ENCODE peak calls at places on chromosome 2, in eight cellular contexts. G is dorsolateral prefrontal cortex; H is heart right ventricle; W is activated CD8-positive, alpha-beta memory T cell treated with anti-CD3 and anti-CD28 coated beads for 24 hours; X is T-cell; Q is stimulated activated CD8-positive, alpha-beta memory T cell treated with anti-CD3 and anti-CD28 coated beads, Interleukin-4, amount 100 ng/mL, for 4 hours; B is glomerular endothelial cell; N is MV-4-11. Y is an unnamed sample.

GRCh38 chr2:37389984-37390765 is 45.7 kb downstream of the QPCT start:
- DNase-seq in B (peak), X (peak), H (peak), W (peak), G (peak), N (peak), Q (peak), Y (no peak)

GRCh38 chr2:38146917-38147307 is 71.0 kb upstream of the CYP1B1 start:
- DNase-seq in Q (no peak), B (peak), W (no peak), H (no peak), G (no peak), X (no peak), N (peak), Y (no peak)

GRCh38 chr2:70561893-70562292 is 8.3 kb upstream of the TGFA start:
- DNase-seq in X (no peak), H (no peak), Q (no peak), W (no peak), N (no peak), B (no peak), G (no peak), Y (no peak)

GRCh38 chr2:17208511-17208910 is 309.7 kb downstream of the RAD51AP2 start:
- DNase-seq in X (no peak), B (no peak), H (no peak), G (no peak), Q (no peak), N (no peak), W (no peak), Y (no peak)

GRCh38 chr2:8761529-8762164 is 75.8 kb downstream of the KIDINS220 start:
- DNase-seq in B (peak), W (no peak), N (peak), Q (no peak), X (no peak), H (no peak), G (no peak), Y (peak)

GRCh38 chr2:233164117-233164516 is 87.4 kb upstream of the ATG16L1 start:
- DNase-seq in G (no peak), N (peak), Q (no peak), X (no peak), H (no peak), W (no peak), B (no peak), Y (no peak)

GRCh38 chr2:235611756-235612155 is 117.9 kb downstream of the AGAP1 start:
- DNase-seq in H (no peak), X (no peak), Q (no peak), G (no peak), W (no peak), B (no peak), N (no peak), Y (peak)

GRCh38 chr2:136863468-136863867 is 98.1 kb downstream of the THSD7B start:
- DNase-seq in W (no peak), G (no peak), Q (no peak), B (no peak), X (no peak), H (no peak), N (no peak), Y (no peak)

GRCh38 chr2:170140561-170140960 is 37.4 kb upstream of the MYO3B start:
- DNase-seq in X (no peak), Q (no peak), N (no peak), H (no peak), B (no peak), W (no peak), G (no peak), Y (no peak)

GRCh38 chr2:30315391-30316055 is 84.2 kb downstream of the LBH start:
- DNase-seq in W (no peak), B (no peak), Q (no peak), G (no peak), X (peak), N (no peak), H (no peak), Y (no peak)

GRCh38 chr2:206657087-206657486 is 14.8 kb downstream of the FAM237A start:
- DNase-seq in W (no peak), N (no peak), H (no peak), Q (no peak), B (no peak), X (no peak), G (no peak), Y (no peak)

GRCh38 chr2:69789129-69789528 is 40.3 kb upstream of the GMCL1 start:
- DNase-seq in X (no peak), W (peak), H (no peak), G (no peak), Q (no peak), N (no peak), B (no peak), Y (no peak)

GRCh38 chr2:208501217-208501616 is 94.6 kb downstream of the PTH2R start:
- DNase-seq in W (no peak), Q (no peak), B (no peak), N (no peak), H (no peak), G (no peak), X (no peak), Y (peak)

GRCh38 chr2:150425121-150425559 is 62.3 kb downstream of the RND3 start:
- DNase-seq in B (no peak), Q (no peak), H (peak), N (no peak), X (no peak), W (no peak), G (no peak), Y (no peak)

GRCh38 chr2:54149623-54150501 is 34.4 kb downstream of the ACYP2 start:
- DNase-seq in W (no peak), Q (no peak), B (no peak), X (no peak), H (no peak), N (no peak), G (no peak), Y (no peak)

GRCh38 chr2:221494556-221494955 is 77.5 kb downstream of the EPHA4 start:
- DNase-seq in H (no peak), N (no peak), X (no peak), W (no peak), B (no peak), G (no peak), Q (no peak), Y (no peak)

GRCh38 chr2:38433607-38433975 is 56.5 kb upstream of the ATL2 start:
- DNase-seq in B (no peak), N (no peak), H (no peak), G (no peak), W (no peak), Q (no peak), X (no peak), Y (no peak)

GRCh38 chr2:119426801-119427395 is 4.8 kb upstream of the TMEM37 start:
- DNase-seq in H (no peak), W (peak), X (no peak), Q (no peak), G (peak), B (no peak), N (peak), Y (no peak)

GRCh38 chr2:157875720-157876065 is 437 bp downstream of the ACVR1 start:
- DNase-seq in X (peak), G (no peak), H (peak), W (no peak), Q (peak), B (no peak), N (no peak), Y (no peak)

GRCh38 chr2:16546128-16546754 is 119.4 kb downstream of the CYRIA start:
- DNase-seq in Q (no peak), W (no peak), G (no peak), X (no peak), H (peak), B (peak), N (peak), Y (no peak)

GRCh38 chr2:165067958-165068612 is 112.8 kb upstream of the SLC38A11 start:
- DNase-seq in B (no peak), N (no peak), X (no peak), W (no peak), H (peak), Q (no peak), G (peak), Y (peak)

GRCh38 chr2:146388757-146389156 is 1456.1 kb upstream of the ACVR2A start:
- DNase-seq in W (no peak), B (no peak), X (no peak), N (no peak), Q (no peak), H (no peak), G (no peak), Y (no peak)

GRCh38 chr2:85222792-85223191 is 89.6 kb downstream of the TCF7L1 start:
- DNase-seq in X (no peak), H (no peak), Q (no peak), W (no peak), B (no peak), N (no peak), G (no peak), Y (no peak)

GRCh38 chr2:222751238-222751637 is 79.8 kb downstream of the MOGAT1 start:
- DNase-seq in X (no peak), B (no peak), G (no peak), N (peak), W (no peak), H (no peak), Q (no peak), Y (no peak)

GRCh38 chr2:208999911-209000310 is 423.9 kb upstream of the MAP2 start:
- DNase-seq in B (no peak), Q (no peak), X (no peak), G (no peak), H (no peak), N (no peak), W (no peak), Y (no peak)

GRCh38 chr2:95311821-95312542 is 14.8 kb downstream of the KCNIP3 start:
- DNase-seq in W (no peak), G (no peak), B (no peak), N (no peak), Q (no peak), X (no peak), H (no peak), Y (no peak)

GRCh38 chr2:150109912-150110311 is 377.6 kb downstream of the RND3 start:
- DNase-seq in W (no peak), H (no peak), B (no peak), X (no peak), N (peak), Q (no peak), G (no peak), Y (no peak)

GRCh38 chr2:73255007-73255644 is 21.0 kb downstream of the CCT7 start:
- DNase-seq in H (no peak), X (no peak), Q (no peak), B (no peak), N (no peak), W (no peak), G (no peak), Y (no peak)

GRCh38 chr2:239251971-239252370 is 148.8 kb downstream of the HDAC4 start:
- DNase-seq in Q (no peak), B (no peak), X (no peak), W (no peak), H (no peak), N (no peak), G (peak), Y (no peak)

GRCh38 chr2:49755777-49756176 is 601.5 kb upstream of the FSHR start:
- DNase-seq in N (no peak), H (no peak), W (no peak), Q (no peak), X (no peak), G (no peak), B (no peak), Y (no peak)

GRCh38 chr2:180652794-180653193 is 327.6 kb upstream of the UBE2E3 start:
- DNase-seq in W (no peak), Q (no peak), X (no peak), G (no peak), B (no peak), N (peak), H (no peak), Y (no peak)

GRCh38 chr2:241467777-241468570 is 40.4 kb downstream of the STK25 start:
- DNase-seq in N (no peak), W (no peak), H (no peak), B (no peak), G (no peak), X (no peak), Q (no peak), Y (no peak)

GRCh38 chr2:42516418-42516817 is 22.6 kb upstream of the KCNG3 start:
- DNase-seq in B (no peak), G (no peak), Q (no peak), W (no peak), X (no peak), H (no peak), N (no peak), Y (no peak)

GRCh38 chr2:107569496-107569895 is 257.2 kb upstream of the RGPD4 start:
- DNase-seq in B (no peak), H (no peak), N (no peak), W (no peak), X (no peak), G (no peak), Q (no peak), Y (no peak)

GRCh38 chr2:25685030-25685429 is 11.7 kb upstream of the DTNB start:
- DNase-seq in H (no peak), N (no peak), W (no peak), X (no peak), B (no peak), Q (no peak), G (no peak), Y (no peak)

GRCh38 chr2:146123714-146124113 is 1603.8 kb upstream of the ZEB2 start:
- DNase-seq in N (no peak), G (no peak), B (no peak), Q (no peak), W (no peak), H (no peak), X (no peak), Y (no peak)

GRCh38 chr2:2902551-2903216 is 474.9 kb downstream of the EIPR1 start:
- DNase-seq in Q (no peak), N (no peak), B (no peak), G (no peak), X (no peak), H (no peak), W (no peak), Y (no peak)

Y was measured in NCI-H2227 treated with DMSO at 0.1 percent for 48 hours.